ENCODE peak calls at places on chromosome 4, in eight cellular contexts. One of them, this sample, is unnamed. For H3K27me3, the result is how much of the 10 kb centered on the place peaks cover.

GRCh38 chr4:112147697-112148096 is 2.4 kb downstream of the FAM241A start:
- DNase-seq in heart left ventricle: peak
- DNase-seq in stomach: no peak
- DNase-seq in tibial nerve: no peak
- DNase-seq in transverse colon: no peak
- DNase-seq in HCT116: no peak
- DNase-seq in body of pancreas: no peak
- DNase-seq in IMR-90: no peak
- DNase-seq in this sample: no peak

GRCh38 chr4:10186228-10187214 is 69.9 kb upstream of the WDR1 start:
- DNase-seq in tibial nerve: no peak
- DNase-seq in HCT116: no peak
- DNase-seq in IMR-90: no peak
- DNase-seq in heart left ventricle: no peak
- DNase-seq in stomach: no peak
- DNase-seq in transverse colon: no peak
- DNase-seq in body of pancreas: no peak
- DNase-seq in this sample: no peak

GRCh38 chr4:183634086-183634485 is 24.9 kb downstream of the RWDD4 start:
- DNase-seq in HCT116: no peak
- DNase-seq in IMR-90: peak
- DNase-seq in body of pancreas: no peak
- DNase-seq in transverse colon: no peak
- DNase-seq in heart left ventricle: no peak
- DNase-seq in stomach: no peak
- DNase-seq in tibial nerve: no peak
- DNase-seq in this sample: no peak

GRCh38 chr4:85302193-85302736 is 172.7 kb upstream of the ARHGAP24 start:
- DNase-seq in IMR-90: no peak
- DNase-seq in body of pancreas: no peak
- DNase-seq in tibial nerve: no peak
- DNase-seq in stomach: no peak
- DNase-seq in HCT116: no peak
- DNase-seq in transverse colon: no peak
- DNase-seq in heart left ventricle: no peak
- DNase-seq in this sample: no peak

GRCh38 chr4:147823135-147823534 is 91.2 kb downstream of the ARHGAP10 start:
- DNase-seq in HCT116: no peak
- DNase-seq in heart left ventricle: no peak
- DNase-seq in tibial nerve: no peak
- DNase-seq in IMR-90: peak
- DNase-seq in transverse colon: no peak
- DNase-seq in stomach: no peak
- DNase-seq in body of pancreas: no peak
- DNase-seq in this sample: no peak

GRCh38 chr4:17347445-17347844 is 164.4 kb downstream of the QDPR start:
- DNase-seq in tibial nerve: peak
- DNase-seq in IMR-90: peak
- DNase-seq in stomach: no peak
- DNase-seq in transverse colon: no peak
- DNase-seq in heart left ventricle: no peak
- DNase-seq in body of pancreas: no peak
- DNase-seq in HCT116: peak
- DNase-seq in this sample: no peak

GRCh38 chr4:122758033-122758432 is 25.5 kb downstream of the BBS12 start:
- DNase-seq in transverse colon: peak
- DNase-seq in body of pancreas: no peak
- DNase-seq in HCT116: peak
- DNase-seq in heart left ventricle: no peak
- DNase-seq in IMR-90: peak
- DNase-seq in stomach: no peak
- DNase-seq in tibial nerve: no peak
- DNase-seq in this sample: no peak

GRCh38 chr4:176840166-176840565 is 47.4 kb upstream of the VEGFC start:
- DNase-seq in heart left ventricle: no peak
- DNase-seq in body of pancreas: no peak
- DNase-seq in transverse colon: no peak
- DNase-seq in IMR-90: peak
- DNase-seq in HCT116: no peak
- DNase-seq in stomach: no peak
- DNase-seq in tibial nerve: no peak
- DNase-seq in this sample: no peak

GRCh38 chr4:177759714-177760113 is 317.5 kb upstream of the AGA start:
- DNase-seq in HCT116: no peak
- DNase-seq in transverse colon: no peak
- DNase-seq in stomach: no peak
- DNase-seq in body of pancreas: no peak
- DNase-seq in IMR-90: no peak
- DNase-seq in tibial nerve: no peak
- DNase-seq in heart left ventricle: no peak
- DNase-seq in this sample: no peak

GRCh38 chr4:122010610-122011009 is 58.8 kb upstream of the TRPC3 start:
- DNase-seq in heart left ventricle: no peak
- DNase-seq in tibial nerve: no peak
- DNase-seq in transverse colon: no peak
- DNase-seq in HCT116: no peak
- DNase-seq in body of pancreas: no peak
- DNase-seq in IMR-90: peak
- DNase-seq in stomach: no peak
- DNase-seq in this sample: no peak

GRCh38 chr4:14608630-14609029 is 393.7 kb upstream of the CPEB2 start:
- DNase-seq in tibial nerve: no peak
- DNase-seq in IMR-90: no peak
- DNase-seq in transverse colon: no peak
- DNase-seq in body of pancreas: no peak
- DNase-seq in HCT116: no peak
- DNase-seq in heart left ventricle: no peak
- DNase-seq in stomach: no peak
- DNase-seq in this sample: no peak

GRCh38 chr4:472881-473574 is 25.9 kb downstream of the ZNF721 start:
- DNase-seq in tibial nerve: no peak
- DNase-seq in transverse colon: no peak
- DNase-seq in stomach: no peak
- DNase-seq in body of pancreas: no peak
- DNase-seq in IMR-90: peak
- DNase-seq in HCT116: no peak
- DNase-seq in heart left ventricle: no peak
- DNase-seq in this sample: no peak

GRCh38 chr4:18850763-18851331 is 829.3 kb upstream of the LCORL start:
- DNase-seq in tibial nerve: no peak
- DNase-seq in stomach: no peak
- DNase-seq in body of pancreas: no peak
- DNase-seq in HCT116: no peak
- DNase-seq in heart left ventricle: no peak
- DNase-seq in transverse colon: no peak
- DNase-seq in IMR-90: no peak
- DNase-seq in this sample: no peak

GRCh38 chr4:24274401-24275035 is 309.8 kb downstream of the DHX15 start:
- DNase-seq in transverse colon: no peak
- DNase-seq in IMR-90: peak
- DNase-seq in stomach: no peak
- DNase-seq in tibial nerve: no peak
- DNase-seq in body of pancreas: no peak
- DNase-seq in heart left ventricle: no peak
- DNase-seq in HCT116: no peak
- DNase-seq in this sample: no peak

DNA sequence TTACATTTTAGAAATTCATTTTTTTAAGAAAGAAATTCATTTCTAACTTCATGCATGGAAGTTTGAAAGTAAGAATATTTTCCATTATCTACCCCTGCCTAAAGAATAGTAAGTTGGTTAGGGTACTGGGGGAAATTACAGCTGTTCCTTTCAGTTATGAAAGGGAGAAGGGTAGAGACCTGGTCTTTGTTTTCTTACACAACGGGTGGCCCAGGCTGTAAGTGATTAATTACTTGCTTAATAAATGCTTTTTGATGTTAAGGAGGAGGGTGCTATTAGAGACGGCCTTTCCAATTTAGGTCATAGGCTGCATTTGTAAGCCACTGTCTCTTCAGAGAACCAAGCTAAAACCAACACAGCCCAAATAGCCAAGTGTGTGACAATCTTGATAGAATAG is 12.6 kb downstream of the SCD5 start:
- DNase-seq in heart left ventricle: no peak
- DNase-seq in body of pancreas: no peak
- DNase-seq in transverse colon: no peak
- DNase-seq in IMR-90: no peak
- DNase-seq in HCT116: no peak
- DNase-seq in stomach: no peak
- DNase-seq in tibial nerve: no peak
- DNase-seq in this sample: no peak
- H3K27ac ChIP-seq in heart left ventricle: no peak
- H3K27ac ChIP-seq in body of pancreas: peak
- H3K27ac ChIP-seq in transverse colon: no peak
- H3K27ac ChIP-seq in IMR-90: no peak
- H3K27ac ChIP-seq in HCT116: peak
- H3K27ac ChIP-seq in stomach: no peak
- H3K27ac ChIP-seq in tibial nerve: no peak
- H3K27ac ChIP-seq in this sample: no peak

DNA sequence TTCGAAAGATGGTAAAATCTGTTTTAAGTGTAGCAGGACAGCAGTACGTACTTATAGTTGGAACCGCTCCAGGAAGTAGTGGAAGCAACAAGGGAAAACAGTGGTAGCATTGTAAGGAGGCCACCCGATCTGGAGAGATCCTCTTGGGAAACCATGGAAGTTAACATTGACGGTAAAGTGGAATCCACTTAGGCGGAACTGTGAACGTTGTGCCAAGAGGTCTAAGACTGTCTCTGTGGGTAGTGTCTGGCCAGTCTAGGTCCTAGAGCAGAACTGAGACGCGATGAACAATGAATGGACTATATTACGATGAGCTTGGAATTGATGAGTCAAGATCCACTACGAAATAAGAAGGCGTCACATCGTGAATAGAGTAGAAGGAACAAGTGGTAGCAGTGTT is 124.0 kb downstream of the TENM3 start:
- DNase-seq in stomach: no peak
- DNase-seq in heart left ventricle: no peak
- DNase-seq in tibial nerve: no peak
- DNase-seq in body of pancreas: no peak
- DNase-seq in transverse colon: no peak
- DNase-seq in IMR-90: no peak
- DNase-seq in HCT116: no peak
- DNase-seq in this sample: no peak
- TF ChIP-seq POLR2A in stomach: no peak
- TF ChIP-seq POLR2A in heart left ventricle: no peak
- TF ChIP-seq POLR2A in tibial nerve: no peak
- TF ChIP-seq POLR2A in body of pancreas: no peak
- TF ChIP-seq POLR2A in transverse colon: no peak
- TF ChIP-seq POLR2A in IMR-90: no peak
- TF ChIP-seq POLR2A in HCT116: no peak
- TF ChIP-seq POLR2A in this sample: no peak

GRCh38 chr4:7526491-7526890 is 91.8 kb upstream of the PSAPL1 start:
- DNase-seq in HCT116: no peak
- DNase-seq in heart left ventricle: no peak
- DNase-seq in tibial nerve: no peak
- DNase-seq in stomach: no peak
- DNase-seq in body of pancreas: no peak
- DNase-seq in transverse colon: no peak
- DNase-seq in IMR-90: no peak
- DNase-seq in this sample: no peak

GRCh38 chr4:7524064-7524682 is 89.4 kb upstream of the PSAPL1 start:
- DNase-seq in HCT116: no peak
- DNase-seq in tibial nerve: no peak
- DNase-seq in body of pancreas: no peak
- DNase-seq in stomach: no peak
- DNase-seq in transverse colon: no peak
- DNase-seq in heart left ventricle: no peak
- DNase-seq in IMR-90: no peak
- DNase-seq in this sample: no peak

GRCh38 chr4:7524841-7525240 is 90.1 kb upstream of the PSAPL1 start:
- DNase-seq in IMR-90: no peak
- DNase-seq in body of pancreas: no peak
- DNase-seq in HCT116: no peak
- DNase-seq in transverse colon: no peak
- DNase-seq in tibial nerve: no peak
- DNase-seq in stomach: no peak
- DNase-seq in heart left ventricle: no peak
- DNase-seq in this sample: no peak

GRCh38 chr4:7522452-7522851 is 87.7 kb upstream of the PSAPL1 start:
- DNase-seq in HCT116: no peak
- DNase-seq in transverse colon: no peak
- DNase-seq in tibial nerve: no peak
- DNase-seq in stomach: no peak
- DNase-seq in IMR-90: no peak
- DNase-seq in body of pancreas: no peak
- DNase-seq in heart left ventricle: no peak
- DNase-seq in this sample: no peak

DNA sequence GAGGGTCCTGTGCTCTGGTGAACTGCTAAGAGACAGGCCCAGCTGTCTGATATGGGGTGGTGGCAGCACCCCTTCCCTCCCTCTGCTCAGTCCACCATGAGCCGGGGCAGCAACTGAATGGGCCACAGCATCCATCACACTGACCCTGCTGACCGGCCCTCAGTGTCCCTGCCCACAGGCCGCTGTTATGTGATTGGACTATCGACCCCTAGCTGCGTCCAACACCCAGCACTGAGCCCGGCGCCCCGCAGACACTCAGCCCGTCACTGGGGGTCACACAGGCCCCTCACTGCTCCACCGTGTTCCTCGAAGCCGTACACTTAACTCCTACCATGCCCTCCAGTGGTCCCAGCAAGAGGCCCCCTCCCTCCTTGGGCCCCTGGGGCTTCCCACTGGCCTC is 88.8 kb upstream of the PSAPL1 start:
- DNase-seq in heart left ventricle: no peak
- DNase-seq in transverse colon: no peak
- DNase-seq in stomach: no peak
- DNase-seq in tibial nerve: no peak
- DNase-seq in body of pancreas: no peak
- DNase-seq in IMR-90: no peak
- DNase-seq in HCT116: no peak
- DNase-seq in this sample: no peak
- H3K27me3 ChIP-seq in heart left ventricle: under half
- H3K27me3 ChIP-seq in transverse colon: under half
- H3K27me3 ChIP-seq in stomach: under half
- H3K27me3 ChIP-seq in tibial nerve: under half
- H3K27me3 ChIP-seq in body of pancreas: under half
- H3K27me3 ChIP-seq in IMR-90: half or more
- H3K27me3 ChIP-seq in HCT116: under half
- H3K27me3 ChIP-seq in this sample: under half

DNA sequence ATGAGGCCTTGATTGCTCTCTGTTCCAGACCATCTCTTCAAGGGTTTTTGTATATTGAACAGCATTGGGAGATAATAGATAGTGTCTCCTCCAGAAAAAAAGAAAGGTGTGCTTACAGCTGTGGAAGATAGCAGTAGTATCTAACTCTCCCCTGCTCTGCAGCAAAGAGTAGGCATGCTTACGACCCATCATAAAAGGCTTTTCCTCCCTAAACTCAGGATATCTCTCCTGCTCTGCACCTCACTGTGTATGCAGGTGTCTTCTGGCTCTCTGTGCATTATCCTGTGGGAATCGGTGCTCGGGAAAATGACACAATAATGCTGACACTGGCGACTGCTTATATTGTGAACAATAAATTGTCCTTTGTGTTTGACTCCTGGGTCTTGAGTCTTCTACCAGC is 216.0 kb downstream of the RAB28 start:
- DNase-seq in heart left ventricle: no peak
- DNase-seq in transverse colon: no peak
- DNase-seq in tibial nerve: no peak
- DNase-seq in stomach: no peak
- DNase-seq in body of pancreas: no peak
- DNase-seq in IMR-90: no peak
- DNase-seq in HCT116: no peak
- DNase-seq in this sample: no peak
- H3K27ac ChIP-seq in heart left ventricle: no peak
- H3K27ac ChIP-seq in transverse colon: no peak
- H3K27ac ChIP-seq in tibial nerve: no peak
- H3K27ac ChIP-seq in stomach: no peak
- H3K27ac ChIP-seq in body of pancreas: no peak
- H3K27ac ChIP-seq in IMR-90: no peak
- H3K27ac ChIP-seq in HCT116: no peak
- H3K27ac ChIP-seq in this sample: no peak

This sample was measured in right lobe of liver.